ENCODE peak calls at places on chromosomes 3 and 15, in ten cellular contexts. W, G, F, N, I, K, P, V, T and B are unnamed samples.

GRCh38 chr3:12040902-12041301 is 36.7 kb downstream of the SYN2 start:
- DNase-seq in G (no peak), P (no peak), F (no peak), K (no peak), T (no peak), I (no peak), V (peak), W (no peak), N (no peak), B (no peak)

GRCh38 chr3:141039573-141039972 is 11.6 kb upstream of the SPSB4 start:
- DNase-seq in V (no peak), F (no peak), G (no peak), W (no peak), K (no peak), P (no peak), T (no peak), N (no peak), I (no peak), B (no peak)

GRCh38 chr15:29451201-29451781 is 181.7 kb upstream of the NSMCE3 start:
- DNase-seq in W (no peak), G (no peak), I (no peak), P (no peak), V (no peak), N (no peak), F (no peak), T (peak), K (no peak), B (no peak)

GRCh38 chr15:28098766-28099554 is at the start of gene OCA2:
- DNase-seq in V (no peak), G (no peak), W (peak), N (no peak), F (peak), P (peak), K (no peak), I (no peak), T (peak), B (peak)

GRCh38 chr3:169104541-169104940 is 559.0 kb downstream of the MECOM start:
- DNase-seq in W (no peak), V (no peak), G (no peak), K (no peak), F (no peak), N (peak), I (no peak), P (peak), T (no peak), B (peak)

GRCh38 chr15:101091080-101092017 is 160.5 kb downstream of the CHSY1 start:
- DNase-seq in N (peak), G (peak), F (peak), I (no peak), T (no peak), W (peak), V (no peak), P (peak), K (peak), B (peak)

GRCh38 chr3:196486263-196486662 is 17.3 kb downstream of the RNF168 start:
- DNase-seq in F (no peak), G (no peak), V (no peak), P (peak), T (no peak), K (no peak), W (no peak), I (no peak), N (peak), B (peak)

GRCh38 chr3:49554639-49555265 is 475 bp downstream of the BSN start:
- DNase-seq in T (peak), K (peak), P (peak), V (no peak), I (no peak), G (no peak), N (no peak), W (no peak), F (peak), B (peak)

GRCh38 chr15:100849021-100849831 is 30.4 kb upstream of the ALDH1A3 start:
- DNase-seq in F (peak), G (no peak), W (peak), K (peak), T (peak), N (peak), V (peak), I (no peak), P (peak), B (peak)

GRCh38 chr3:57019057-57019456 is 41.4 kb upstream of the SPATA12 start:
- DNase-seq in N (no peak), I (no peak), K (no peak), F (no peak), G (no peak), T (no peak), V (no peak), W (no peak), P (no peak), B (no peak)

GRCh38 chr3:186254676-186255665 is 107.1 kb downstream of the DGKG start:
- DNase-seq in T (no peak), K (no peak), F (no peak), W (no peak), V (no peak), I (peak), G (no peak), N (no peak), P (no peak), B (no peak)

GRCh38 chr15:43975326-43975725 is 148.5 kb downstream of the WDR76 start:
- DNase-seq in K (no peak), F (no peak), P (no peak), I (no peak), W (no peak), N (no peak), V (no peak), T (no peak), G (no peak), B (no peak)

GRCh38 chr15:43975750-43976149 is 148.9 kb downstream of the WDR76 start:
- DNase-seq in N (no peak), F (no peak), T (no peak), W (no peak), I (no peak), V (no peak), P (no peak), G (no peak), K (no peak), B (no peak)

GRCh38 chr15:43974852-43975251 is 148.1 kb downstream of the WDR76 start:
- DNase-seq in P (no peak), W (no peak), I (no peak), K (no peak), V (no peak), G (no peak), F (no peak), N (no peak), T (no peak), B (no peak)

DNA sequence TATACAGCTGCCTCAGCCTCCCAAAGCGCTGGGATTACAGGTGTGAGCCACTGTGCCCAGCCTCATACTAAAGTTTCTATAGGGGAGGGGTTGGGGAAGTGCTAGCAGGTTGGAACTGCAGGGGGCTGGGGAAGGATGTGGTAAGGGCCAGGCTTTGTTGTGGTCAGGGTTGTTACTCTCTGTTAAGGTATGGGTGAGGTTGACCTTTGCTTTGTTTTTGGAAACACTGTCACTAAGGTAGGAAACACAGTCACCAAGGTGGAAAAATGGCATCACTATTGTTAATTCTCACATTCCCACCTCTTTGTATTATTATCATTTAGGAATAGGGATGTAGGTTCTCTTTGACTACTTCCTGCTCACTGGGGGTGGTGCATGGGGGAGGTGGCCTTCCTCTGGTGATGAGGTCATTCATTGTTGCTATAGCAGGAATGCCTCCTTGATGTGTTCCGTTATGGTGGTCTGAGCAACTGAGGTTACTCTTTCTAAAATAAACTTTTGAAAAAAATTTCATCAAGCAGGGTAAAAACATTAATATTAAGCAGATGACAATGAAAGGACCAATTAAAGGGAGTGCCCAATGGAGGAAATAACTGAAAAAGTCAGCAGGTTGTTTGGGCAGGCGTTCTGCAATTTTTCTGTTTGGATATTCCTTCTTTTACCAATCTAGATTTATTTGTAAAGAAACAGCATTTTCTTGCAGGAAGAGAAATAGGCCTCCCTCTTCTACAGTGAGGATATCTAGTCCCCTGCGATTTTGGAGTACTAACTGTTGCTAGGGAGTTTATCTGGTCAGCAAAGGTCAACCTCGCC is 150.5 kb downstream of the WDR76 start:
- DNase-seq in K (no peak), G (no peak), N (no peak), T (peak), V (no peak), P (no peak), I (peak), F (no peak), W (no peak), B (no peak)
- TF ChIP-seq CTCF in K (no peak), G (no peak), N (no peak), T (no peak), V (no peak), P (no peak), I (no peak), F (no peak), W (no peak), B (no peak)

GRCh38 chr3:150222646-150223045 is 185.5 kb upstream of the TSC22D2 start:
- DNase-seq in F (no peak), P (no peak), G (no peak), W (no peak), I (no peak), T (peak), K (no peak), V (no peak), N (no peak), B (no peak)
- H3K4me3 ChIP-seq in F (no peak), P (no peak), G (no peak), W (no peak), I (no peak), T (peak), K (no peak), V (no peak), N (no peak), B (no peak)

GRCh38 chr3:138939563-138940241 is 7.2 kb downstream of the FOXL2 start:
- DNase-seq in I (no peak), K (no peak), P (no peak), N (no peak), W (peak), G (no peak), F (no peak), T (peak), V (no peak), B (no peak)
- TF ChIP-seq CTCF in I (no peak), K (no peak), P (no peak), N (no peak), W (no peak), G (no peak), F (no peak), T (peak), V (no peak), B (no peak)

GRCh38 chr3:147497301-147497700 is 88.1 kb downstream of the ZIC1 start:
- DNase-seq in N (no peak), F (no peak), V (no peak), T (no peak), I (no peak), K (no peak), P (no peak), G (no peak), W (no peak), B (no peak)
- H3K4me3 ChIP-seq in N (no peak), F (no peak), V (no peak), T (no peak), I (no peak), K (no peak), P (no peak), G (no peak), W (no peak), B (no peak)

DNA sequence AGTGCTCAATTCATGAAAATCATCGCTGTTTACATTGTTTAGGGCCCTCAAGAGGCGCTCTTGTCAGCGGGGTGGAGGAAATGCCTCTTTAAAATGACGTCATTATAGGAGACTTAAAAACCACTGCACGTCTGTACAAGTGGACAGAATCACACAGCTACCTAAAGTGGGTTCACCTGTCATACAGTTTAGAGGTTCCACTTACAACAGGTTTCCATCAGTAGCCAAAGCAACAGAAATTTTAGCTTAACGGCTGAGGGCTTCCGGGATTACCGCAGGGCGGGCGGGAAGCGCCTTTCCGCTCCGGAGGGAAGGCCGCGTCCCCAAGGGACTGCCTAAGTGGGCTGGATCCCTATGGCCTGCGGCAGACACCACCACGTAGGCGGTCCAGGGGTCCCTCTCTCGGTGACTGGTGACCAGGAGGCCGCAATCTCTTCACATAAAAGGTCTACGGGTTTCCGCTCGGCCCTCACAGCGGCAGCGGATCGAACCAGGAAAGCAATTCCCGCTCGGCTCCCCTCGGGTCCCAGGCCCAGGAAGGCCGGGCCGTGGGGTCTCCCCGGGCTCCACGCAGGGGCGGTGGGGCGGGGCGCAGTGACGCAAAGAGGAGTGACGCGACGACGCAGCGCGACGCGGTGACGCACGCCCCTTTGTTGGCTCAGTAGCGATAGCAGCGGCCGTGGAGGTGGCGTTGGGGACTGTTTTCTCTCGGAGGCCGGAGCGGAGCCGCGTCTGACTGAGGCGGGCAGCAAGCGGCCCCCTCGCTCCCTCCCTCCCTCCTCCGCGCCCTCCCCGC is at the start of gene ARIH1:
- DNase-seq in N (peak), I (peak), T (peak), K (peak), G (peak), F (peak), P (peak), V (peak), W (peak), B (peak)
- TF ChIP-seq CTCF in N (peak), I (peak), T (no peak), K (no peak), G (peak), F (peak), P (peak), V (no peak), W (peak), B (peak)

DNA sequence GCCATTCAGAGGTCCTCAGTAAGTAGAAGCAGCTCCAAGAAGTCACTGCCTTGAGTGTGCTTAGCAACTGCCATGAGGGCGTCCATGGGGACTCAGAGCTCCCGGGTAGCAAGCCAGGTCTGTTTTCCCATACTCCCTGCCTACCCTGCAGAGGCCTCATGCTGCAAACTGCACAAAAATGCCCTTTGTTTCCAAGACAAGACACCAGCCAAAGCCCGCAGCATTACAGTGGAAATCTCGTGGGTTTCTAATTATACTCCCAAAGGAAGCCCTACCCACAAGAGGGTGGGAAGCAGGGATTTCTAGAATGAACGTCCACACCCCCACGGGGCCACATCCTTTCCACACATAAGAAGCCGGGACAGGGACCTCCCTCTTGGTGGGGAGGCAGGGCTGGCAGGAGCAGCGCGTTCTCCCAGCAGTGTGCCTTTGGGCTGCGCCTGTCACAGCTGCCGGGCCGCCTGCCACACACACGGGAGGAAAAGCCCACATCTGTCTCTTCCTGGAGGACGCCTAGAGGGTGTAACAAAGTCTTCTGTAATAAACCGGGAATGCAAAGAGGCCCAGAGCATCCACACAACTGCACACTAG is 31.1 kb downstream of the FAM174B start:
- DNase-seq in V (peak), G (no peak), P (no peak), F (no peak), I (no peak), W (peak), N (no peak), T (no peak), K (peak), B (peak)
- H3K4me3 ChIP-seq in V (peak), G (no peak), P (no peak), F (no peak), I (no peak), W (no peak), N (no peak), T (no peak), K (peak), B (no peak)

GRCh38 chr15:85452436-85452835 is 72.0 kb downstream of the AKAP13 start:
- DNase-seq in W (no peak), G (no peak), K (no peak), T (no peak), N (no peak), I (no peak), P (no peak), F (no peak), V (no peak), B (no peak)

GRCh38 chr15:85453144-85453872 is 72.9 kb downstream of the AKAP13 start:
- DNase-seq in K (no peak), N (peak), G (no peak), T (no peak), W (no peak), I (no peak), F (no peak), V (no peak), P (no peak), B (no peak)

GRCh38 chr15:85455851-85456250 is 75.4 kb downstream of the AKAP13 start:
- DNase-seq in I (no peak), F (no peak), W (no peak), T (no peak), K (no peak), V (no peak), G (no peak), N (no peak), P (no peak), B (no peak)

GRCh38 chr15:85456798-85457197 is 76.4 kb downstream of the AKAP13 start:
- DNase-seq in W (no peak), K (no peak), P (no peak), G (no peak), I (no peak), N (no peak), F (no peak), T (no peak), V (no peak), B (no peak)

GRCh38 chr15:85454403-85454802 is 74.0 kb downstream of the AKAP13 start:
- DNase-seq in K (no peak), F (no peak), P (no peak), W (no peak), G (no peak), V (no peak), N (no peak), I (no peak), T (no peak), B (no peak)
- TF ChIP-seq CTCF in K (no peak), F (no peak), P (no peak), W (no peak), G (no peak), V (no peak), N (no peak), I (peak), T (peak), B (no peak)

GRCh38 chr3:46935989-46936620 is 40.4 kb downstream of the CCDC12 start:
- DNase-seq in I (no peak), W (peak), P (no peak), F (peak), T (no peak), G (no peak), N (no peak), V (no peak), K (no peak), B (no peak)

GRCh38 chr3:46934067-46934466 is 42.5 kb downstream of the CCDC12 start:
- DNase-seq in P (no peak), K (no peak), I (no peak), V (no peak), F (peak), G (no peak), T (no peak), N (no peak), W (peak), B (no peak)

GRCh38 chr3:46933261-46933660 is 43.3 kb downstream of the CCDC12 start:
- DNase-seq in V (no peak), T (no peak), F (peak), I (no peak), W (peak), N (no peak), K (no peak), P (no peak), G (no peak), B (no peak)

GRCh38 chr3:46935168-46935858 is 41.2 kb downstream of the CCDC12 start:
- DNase-seq in F (no peak), V (peak), I (no peak), T (peak), K (peak), G (peak), N (peak), W (peak), P (peak), B (peak)

GRCh38 chr3:46934508-46935167 is 41.9 kb downstream of the CCDC12 start:
- DNase-seq in F (no peak), P (peak), I (no peak), V (no peak), N (peak), G (no peak), W (peak), K (peak), T (no peak), B (peak)
- H3K4me3 ChIP-seq in F (no peak), P (no peak), I (no peak), V (no peak), N (no peak), G (no peak), W (no peak), K (no peak), T (no peak), B (no peak)